ENCODE peak calls at places on chromosomes 11 and 22, in five cellular contexts. Q is T-helper 2 cell treated with Interferon-gamma antibody and Interleukin-4, amounts not matched to agents 5 μg/mL and 100 μg/mL, for 36 hours; K is KG1; F is NCI-H1417; S is activated CD4-positive, alpha-beta T cell treated with anti-CD3 and anti-CD28 coated beads, Interleukin-2, amount 50 U/mL, for 1 hour. W is an unnamed sample.
A peak's percentile ranks its signal among the peaks of the same experiment; 100 is the strongest.

GRCh38 chr11:119723243-119723951 is 5.6 kb downstream of the NECTIN1 start:
- DNase-seq in Q (no peak), F (no peak), S (no peak), K (no peak), W (no peak)

GRCh38 chr11:122093731-122094130 is 22.3 kb downstream of the BLID start:
- DNase-seq in S (no peak), K (no peak), Q (no peak), F (no peak), W (no peak)

GRCh38 chr11:77411238-77411637 is 62.7 kb downstream of the PAK1 start:
- DNase-seq in K (peak; percentile 63), Q (peak; percentile 16), S (peak; percentile 4), F (no peak), W (peak; percentile 45)

GRCh38 chr11:72568861-72569260 is 105.4 kb downstream of the PDE2A start:
- DNase-seq in Q (no peak), F (no peak), K (no peak), S (no peak), W (no peak)

GRCh38 chr22:23215294-23216204 is 35.2 kb downstream of the BCR start:
- DNase-seq in S (no peak), K (peak; percentile 73), Q (peak; percentile 15), F (no peak), W (no peak)

GRCh38 chr11:117144477-117145392 is 648 bp downstream of the PAFAH1B2 start:
- DNase-seq in S (peak; percentile 21), Q (peak; percentile 24), K (peak; percentile 67), F (peak; percentile 64), W (no peak)

GRCh38 chr11:96024666-96025065 is 100.8 kb upstream of the MTMR2 start:
- DNase-seq in Q (no peak), K (no peak), F (no peak), S (no peak), W (no peak)

GRCh38 chr11:119453881-119454280 is 30.9 kb upstream of the THY1 start:
- DNase-seq in F (no peak), Q (no peak), S (no peak), K (no peak), W (no peak)

GRCh38 chr11:19259487-19260345 is 19.0 kb upstream of the E2F8 start:
- DNase-seq in Q (peak; percentile 39), F (peak; percentile 73), K (peak; percentile 38), S (peak; percentile 54), W (peak; percentile 69)

GRCh38 chr11:29333993-29334780 is 682.6 kb downstream of the KCNA4 start:
- DNase-seq in Q (no peak), S (no peak), F (peak; percentile 3), K (no peak), W (no peak)

GRCh38 chr22:46961591-46962290 is 199.3 kb downstream of the TBC1D22A start:
- DNase-seq in K (no peak), S (no peak), Q (no peak), F (peak; percentile 12), W (no peak)

GRCh38 chr22:46770726-46771125 is 8.3 kb downstream of the TBC1D22A start:
- DNase-seq in K (no peak), Q (no peak), S (no peak), F (no peak), W (peak; percentile 28)

GRCh38 chr22:41535244-41535643 is 9.0 kb downstream of the POLR3H start:
- DNase-seq in Q (no peak), K (no peak), F (no peak), S (no peak), W (no peak)

GRCh38 chr11:69150175-69150574 is 5.6 kb upstream of the SMIM38 start:
- DNase-seq in Q (no peak), K (no peak), S (no peak), F (no peak), W (no peak)

GRCh38 chr11:72233773-72234513 is 9.4 kb downstream of the INPPL1 start:
- DNase-seq in F (no peak), S (no peak), Q (no peak), K (no peak), W (no peak)

GRCh38 chr22:32621656-32622003 is 147.0 kb downstream of the FBXO7 start:
- DNase-seq in F (no peak), S (no peak), K (no peak), Q (no peak), W (no peak)

GRCh38 chr11:6876914-6877313 is 489 bp downstream of the OR10A4 start:
- DNase-seq in S (no peak), K (no peak), Q (no peak), F (no peak), W (no peak)

GRCh38 chr22:29855611-29856181 is 17.6 kb upstream of the ASCC2 start:
- DNase-seq in F (no peak), S (no peak), K (no peak), Q (no peak), W (no peak)